ENCODE peak calls at places on chromosomes 12 and 14, in four cellular contexts. O is heart left ventricle, K is K562, L is HepG2. G is an unnamed sample. For H3K4me1, the result is how much of the 10 kb centered on the place peaks cover.

GRCh38 chr14:72284176-72284575 is 351.9 kb downstream of the RGS6 start:
- ATAC-seq in O (no peak), K (no peak), L (no peak), G (no peak)

GRCh38 chr12:104510145-104510872 is 53.6 kb downstream of the CHST11 start:
- ATAC-seq in O (no peak), K (peak), L (no peak), G (no peak)

GRCh38 chr12:71686658-71687025 is 760 bp downstream of the TMEM19 start:
- ATAC-seq in O (no peak), K (no peak), L (no peak), G (no peak)

GRCh38 chr12:107079172-107080011 is 14.0 kb downstream of the CRY1 start:
- ATAC-seq in O (no peak), K (peak), L (no peak), G (no peak)

GRCh38 chr14:85131523-85131922 is 398.4 kb upstream of the FLRT2 start:
- ATAC-seq in O (no peak), K (no peak), L (no peak), G (no peak)

GRCh38 chr12:126608607-126609175 is 1543.5 kb downstream of the AACS start:
- ATAC-seq in O (no peak), K (no peak), L (no peak), G (peak)

GRCh38 chr12:113154351-113154973 is 4.9 kb downstream of the CFAP73 start:
- ATAC-seq in O (no peak), K (no peak), L (peak), G (no peak)

GRCh38 chr12:117129391-117129790 is 30.2 kb upstream of the TESC start:
- ATAC-seq in O (no peak), K (no peak), L (no peak), G (no peak)

GRCh38 chr14:90273532-90273931 is 17.2 kb downstream of the PSMC1 start:
- ATAC-seq in O (no peak), K (no peak), L (no peak), G (peak)

GRCh38 chr12:103169-103981 is 36.8 kb downstream of the IQSEC3 start:
- ATAC-seq in O (no peak), K (peak), L (no peak), G (no peak)

GRCh38 chr12:13952096-13952495 is 29.3 kb downstream of the GRIN2B start:
- ATAC-seq in O (no peak), K (no peak), L (no peak), G (no peak)

GRCh38 chr12:132850291-132850690 is 21.6 kb upstream of the GOLGA3 start:
- ATAC-seq in O (no peak), K (no peak), L (no peak), G (no peak)

GRCh38 chr12:131902332-131903241 is 8.2 kb downstream of the ULK1 start:
- ATAC-seq in O (peak), K (peak), L (no peak), G (no peak)

GRCh38 chr12:54572881-54573280 is 15.6 kb downstream of the PPP1R1A start:
- ATAC-seq in O (no peak), K (peak), L (peak), G (no peak)

GRCh38 chr12:95083471-95083870 is 10.1 kb upstream of the NR2C1 start:
- ATAC-seq in O (no peak), K (no peak), L (no peak), G (peak)

GRCh38 chr14:90627478-90627877 is 188.8 kb downstream of the TTC7B start:
- ATAC-seq in O (peak), K (peak), L (no peak), G (no peak)

GRCh38 chr12:66714709-66715108 is 35.8 kb upstream of the GRIP1 start:
- ATAC-seq in O (no peak), K (no peak), L (no peak), G (no peak)

GRCh38 chr12:90250766-90251165 is 542.1 kb upstream of the ATP2B1 start:
- ATAC-seq in O (peak), K (no peak), L (no peak), G (peak)

DNA sequence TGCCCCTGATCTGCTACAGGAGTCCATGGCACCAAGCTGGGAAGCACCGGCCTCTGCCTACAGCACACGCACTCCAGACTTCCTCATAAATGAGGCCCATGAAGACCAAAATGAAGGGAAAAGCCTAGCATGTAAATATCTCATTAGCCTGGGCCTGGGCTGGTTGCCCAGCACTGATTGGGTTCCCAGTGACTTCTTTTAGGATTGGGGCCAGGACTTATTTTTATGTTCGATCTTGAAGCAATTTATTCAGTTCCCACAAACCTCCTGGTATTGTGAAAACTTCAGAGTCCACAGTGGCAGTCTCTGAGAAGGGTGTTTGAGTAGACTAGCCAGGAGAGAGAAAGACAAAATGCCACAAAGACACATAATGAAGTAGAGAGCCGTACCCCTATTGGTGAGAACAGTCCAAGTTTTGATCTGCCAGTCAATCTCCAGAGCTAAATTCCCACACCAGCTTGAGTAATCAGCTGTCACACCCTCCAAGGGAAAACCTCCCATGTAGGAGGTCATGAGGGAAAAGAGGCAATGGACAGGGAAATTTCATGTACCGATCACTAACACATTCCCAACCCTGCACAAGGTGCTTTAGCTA is 78.2 kb downstream of the PHLDA1 start:
- ATAC-seq in O (peak), K (no peak), L (peak), G (no peak)
- TF ChIP-seq POLR2A in O (no peak), K (no peak), L (no peak), G (no peak)

DNA sequence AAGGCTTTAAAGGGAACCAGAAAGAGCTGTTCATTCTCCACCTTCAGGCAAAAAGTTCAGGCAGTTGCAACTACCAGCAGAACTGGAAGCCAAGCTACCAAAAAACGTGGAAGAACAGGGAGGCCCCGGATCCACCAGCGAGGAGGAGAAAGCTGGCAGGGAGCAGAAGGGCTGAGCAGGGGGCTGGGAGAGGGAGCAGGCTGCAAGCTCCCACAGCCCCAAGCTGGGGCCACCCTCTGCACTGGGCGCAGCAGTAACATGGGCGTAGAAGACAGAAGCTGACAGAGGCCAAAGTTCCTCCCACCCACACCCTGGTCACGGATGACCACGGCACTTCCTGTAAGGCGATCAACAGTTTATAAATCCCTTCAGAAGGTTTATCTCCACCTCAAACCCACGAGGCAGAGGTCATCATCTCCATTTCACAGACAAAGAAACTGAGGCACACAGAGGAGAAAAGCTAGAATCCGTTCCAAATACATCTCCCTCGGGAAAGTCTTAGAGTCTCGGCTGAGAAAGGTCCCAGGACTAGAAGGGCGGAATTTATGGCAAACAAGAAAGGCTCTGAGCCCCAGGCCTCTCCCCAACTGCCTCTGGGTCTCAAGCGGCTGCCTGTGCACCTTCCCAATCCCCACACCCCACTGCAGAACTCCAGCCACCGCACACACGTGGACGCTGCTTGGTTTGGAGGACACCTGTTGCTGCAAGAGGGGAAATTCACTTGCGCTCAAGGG is 1.8 kb downstream of the CCDC85C start:
- ATAC-seq in O (no peak), K (no peak), L (peak), G (no peak)
- H3K4me1 ChIP-seq in O (half or more), K (under half), L (half or more), G (under half)

GRCh38 chr12:121795029-121795977 is 1.8 kb upstream of the RHOF start:
- ATAC-seq in O (peak), K (peak), L (peak), G (peak)
- TF ChIP-seq POLR2A in O (no peak), K (peak), L (no peak), G (no peak)

DNA sequence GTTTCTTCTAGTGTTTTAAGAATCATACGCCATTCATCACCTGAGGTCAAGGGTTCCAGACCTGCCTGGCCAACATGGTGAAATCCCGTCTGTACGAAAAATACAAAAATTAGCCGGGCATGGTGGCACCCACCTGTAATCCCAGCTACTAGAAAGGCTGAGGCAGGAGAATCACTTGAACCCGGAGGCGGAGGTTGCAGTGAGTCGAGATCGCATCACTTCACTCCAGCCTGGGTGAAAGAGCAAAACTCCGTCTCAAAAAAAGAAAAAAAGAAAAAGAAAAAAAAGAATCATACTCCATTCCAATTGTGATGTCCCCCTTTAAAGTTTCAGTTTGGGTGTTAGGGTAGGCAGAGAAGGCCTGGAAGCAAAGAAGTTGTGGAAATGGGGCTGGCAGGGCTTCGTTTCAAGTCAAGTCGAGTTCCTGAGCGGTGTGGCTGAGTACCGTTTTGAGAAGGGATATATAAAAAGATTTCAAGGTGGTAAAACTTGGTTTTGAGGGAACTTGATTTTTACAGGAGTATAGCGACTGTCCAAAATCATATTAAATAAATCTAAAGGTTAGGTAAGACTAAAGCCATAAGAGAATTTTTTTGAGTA is 1.5 kb upstream of the TAOK3 start:
- ATAC-seq in O (no peak), K (no peak), L (no peak), G (no peak)
- H3K4me1 ChIP-seq in O (half or more), K (under half), L (under half), G (half or more)

DNA sequence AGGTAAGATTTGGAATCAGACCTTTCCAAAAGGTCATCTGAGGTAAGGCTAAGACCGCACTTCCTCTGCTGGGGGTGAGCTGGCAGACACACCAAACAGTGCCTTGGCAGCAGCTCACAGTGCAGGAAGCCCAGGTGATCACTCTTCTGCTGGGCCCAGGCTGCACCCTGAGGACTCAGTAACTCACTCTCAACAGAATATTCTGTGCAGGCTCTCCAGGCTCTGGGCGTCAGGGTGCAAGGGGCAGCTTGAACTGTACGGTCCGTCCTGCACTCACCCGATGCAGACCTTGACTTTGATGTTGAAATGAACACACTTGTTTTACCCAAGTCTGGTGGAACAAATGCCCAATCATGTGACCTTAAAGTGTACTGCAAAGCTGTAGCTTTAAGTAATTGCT is 6.0 kb downstream of the ALKBH2 start:
- ATAC-seq in O (peak), K (no peak), L (peak), G (no peak)
- TF ChIP-seq POLR2A in O (no peak), K (no peak), L (no peak), G (no peak)

GRCh38 chr14:105982664-105983063 is 456.3 kb downstream of the TMEM121 start:
- ATAC-seq in O (no peak), K (no peak), L (no peak), G (no peak)
- H3K4me1 ChIP-seq in O (under half), K (under half), L (under half), G (under half)

GRCh38 chr14:63727736-63728728 is at the start of gene SGPP1:
- ATAC-seq in O (peak), K (peak), L (peak), G (peak)
- TF ChIP-seq POLR2A in O (peak), K (peak), L (peak), G (peak)